ENCODE peak calls at places on chromosomes 4 and X, in nine cellular contexts. O is adrenal gland; V is heart left ventricle; J is neuronal stem cell; Z is upper lobe of right lung; U is aorta; M is endodermal cell; X is sigmoid colon; P is CD8-positive, alpha-beta T cell. G is an unnamed sample. For H3K4me1, the result is how much of the 10 kb centered on the place peaks cover.

GRCh38 chr4:110196871-110197420 is 1.5 kb downstream of the ELOVL6 start:
- DNase-seq in O (peak), V (peak), J (no peak), Z (no peak), U (peak), M (no peak), X (peak), P (peak), G (no peak)

GRCh38 chr4:71300964-71301363 is 37.9 kb upstream of the SLC4A4 start:
- DNase-seq in O (no peak), V (peak), J (no peak), Z (no peak), U (no peak), M (no peak), X (no peak), P (no peak), G (no peak)

GRCh38 chr4:51843309-51844156 is 580 bp downstream of the DCUN1D4 start:
- DNase-seq in O (peak), V (peak), J (no peak), Z (peak), U (peak), M (peak), X (peak), P (peak), G (peak)

GRCh38 chr4:165813606-165814005 is 59.4 kb upstream of the TLL1 start:
- DNase-seq in O (no peak), V (no peak), J (no peak), Z (no peak), U (no peak), M (no peak), X (no peak), P (no peak), G (no peak)

GRCh38 chr4:63663870-63664269 is 745.4 kb downstream of the TECRL start:
- DNase-seq in O (no peak), V (no peak), J (no peak), Z (no peak), U (no peak), M (no peak), X (no peak), P (no peak), G (no peak)

GRCh38 chr4:122903766-122904165 is 18.6 kb downstream of the NUDT6 start:
- DNase-seq in O (no peak), V (no peak), J (no peak), Z (no peak), U (no peak), M (peak), X (no peak), P (no peak), G (no peak)

GRCh38 chr4:15231265-15232091 is 196.4 kb upstream of the C1QTNF7 start:
- DNase-seq in O (peak), V (peak), J (peak), Z (peak), U (peak), M (peak), X (peak), P (peak), G (peak)

GRCh38 chr4:102807345-102807744 is 20.0 kb downstream of the UBE2D3 start:
- DNase-seq in O (no peak), V (no peak), J (no peak), Z (no peak), U (no peak), M (no peak), X (no peak), P (no peak), G (no peak)

GRCh38 chr4:182575225-182575624 is 332.0 kb downstream of the TENM3 start:
- DNase-seq in O (no peak), V (no peak), J (no peak), Z (no peak), U (no peak), M (no peak), X (no peak), P (no peak), G (no peak)

GRCh38 chr4:80336582-80336981 is 1.1 kb downstream of the CFAP299 start:
- DNase-seq in O (no peak), V (no peak), J (peak), Z (peak), U (no peak), M (peak), X (peak), P (no peak), G (no peak)

GRCh38 chr4:25450491-25450901 is 73.4 kb downstream of the ANAPC4 start:
- DNase-seq in O (no peak), V (no peak), J (no peak), Z (no peak), U (no peak), M (no peak), X (no peak), P (no peak), G (no peak)

GRCh38 chrX:107716045-107716684 is 59.4 kb downstream of the TSC22D3 start:
- DNase-seq in O (peak), V (peak), J (peak), Z (peak), U (peak), M (peak), X (no peak), P (peak), G (peak)

GRCh38 chr4:153560918-153561317 is 94.8 kb downstream of the TMEM131L start:
- DNase-seq in O (no peak), V (no peak), J (no peak), Z (no peak), U (no peak), M (no peak), X (no peak), P (no peak), G (no peak)

DNA sequence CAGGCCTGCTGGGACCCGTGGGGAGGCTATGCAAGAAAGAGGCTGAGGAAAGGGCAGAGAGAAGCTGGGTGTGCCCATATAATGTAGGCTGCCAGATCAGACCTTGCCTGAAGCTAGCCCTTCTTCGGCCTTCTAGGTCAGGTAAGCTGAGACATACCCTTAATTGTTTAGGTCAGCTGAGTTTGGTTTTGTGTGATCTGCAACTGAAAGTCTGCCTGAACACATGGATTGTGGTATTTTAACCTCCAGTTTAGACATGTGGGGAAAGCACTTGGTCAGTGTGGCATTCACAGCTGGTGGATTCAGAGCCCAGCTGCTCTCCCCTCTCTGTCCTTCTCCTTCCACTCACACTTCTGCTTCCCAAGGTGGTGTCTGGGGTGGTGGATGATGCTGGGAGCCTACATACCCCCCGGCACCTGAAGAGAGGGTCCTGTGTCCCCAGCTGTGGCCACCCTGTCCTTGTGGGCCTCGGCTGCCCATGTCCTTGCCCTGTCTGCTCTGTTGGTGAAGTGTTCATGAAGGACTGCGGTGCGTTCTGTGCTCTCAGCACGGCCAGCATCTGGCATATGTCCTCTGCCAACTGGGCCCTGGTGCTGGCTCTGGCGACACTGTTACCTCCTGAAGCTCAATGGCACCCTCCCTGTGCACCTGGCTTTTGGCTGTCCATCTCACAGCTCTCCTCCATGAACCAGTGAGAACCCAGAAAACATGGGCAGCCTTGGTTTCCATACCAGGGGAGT is 82.1 kb downstream of the NAT8L start:
- DNase-seq in O (no peak), V (no peak), J (no peak), Z (no peak), U (no peak), M (no peak), X (no peak), P (no peak), G (no peak)
- H3K4me1 ChIP-seq in O (under half), V (under half), J (under half), Z (under half), U (under half), M (under half), X (under half), P (under half), G (under half)

GRCh38 chrX:150982786-150983525 is at the start of gene HMGB3:
- DNase-seq in O (peak), V (peak), J (peak), Z (peak), U (peak), M (peak), X (peak), P (peak), G (peak)
- H3K27ac ChIP-seq in O (peak), V (no peak), J (peak), Z (no peak), U (no peak), M (peak), X (peak), P (no peak), G (no peak)

GRCh38 chr4:3531306-3531886 is 826 bp downstream of the LRPAP1 start:
- DNase-seq in O (no peak), V (no peak), J (no peak), Z (peak), U (no peak), M (no peak), X (no peak), P (no peak), G (no peak)
- H3K4me1 ChIP-seq in O (under half), V (under half), J (under half), Z (under half), U (under half), M (under half), X (under half), P (under half), G (under half)

GRCh38 chr4:108156391-108156790 is 12.3 kb downstream of the LEF1 start:
- DNase-seq in O (no peak), V (no peak), J (no peak), Z (no peak), U (no peak), M (no peak), X (no peak), P (no peak), G (no peak)

GRCh38 chr4:108157655-108158054 is 11.1 kb downstream of the LEF1 start:
- DNase-seq in O (no peak), V (no peak), J (no peak), Z (no peak), U (no peak), M (no peak), X (no peak), P (no peak), G (no peak)

GRCh38 chr4:108160741-108161352 is 7.9 kb downstream of the LEF1 start:
- DNase-seq in O (no peak), V (no peak), J (no peak), Z (no peak), U (no peak), M (peak), X (no peak), P (no peak), G (no peak)

GRCh38 chr4:108163352-108163751 is 5.4 kb downstream of the LEF1 start:
- DNase-seq in O (no peak), V (no peak), J (no peak), Z (no peak), U (no peak), M (no peak), X (no peak), P (no peak), G (no peak)

DNA sequence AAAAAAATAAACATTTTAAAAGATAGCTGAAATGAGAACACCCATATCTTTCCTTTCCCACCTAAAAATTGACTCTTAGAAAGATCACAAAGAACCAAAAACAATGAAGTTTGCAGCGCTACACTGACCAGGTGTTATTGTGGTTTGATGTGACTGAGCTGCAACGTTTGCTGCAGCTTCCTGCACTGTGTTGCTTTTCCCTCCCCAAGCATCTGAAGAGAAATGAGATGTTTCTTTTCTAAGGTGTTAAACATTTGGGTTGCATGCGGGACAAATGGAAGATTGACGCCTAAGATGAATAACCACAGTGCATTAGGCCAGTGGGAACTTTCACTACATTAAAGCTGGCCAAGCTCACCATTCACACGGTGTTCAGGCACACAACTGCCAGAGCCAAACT is 8.9 kb downstream of the LEF1 start:
- DNase-seq in O (no peak), V (no peak), J (no peak), Z (no peak), U (no peak), M (no peak), X (no peak), P (no peak), G (no peak)
- H3K27ac ChIP-seq in O (no peak), V (no peak), J (no peak), Z (no peak), U (no peak), M (no peak), X (no peak), P (peak), G (no peak)

GRCh38 chrX:85024562-85024961 is 20.9 kb downstream of the APOOL start:
- DNase-seq in O (no peak), V (no peak), J (no peak), Z (no peak), U (no peak), M (no peak), X (no peak), P (no peak), G (no peak)
- H3K4me1 ChIP-seq in O (under half), V (under half), J (under half), Z (under half), U (under half), M (under half), X (under half), P (under half), G (under half)